ENCODE peak calls at places on chromosomes 11 and 22, in four cellular contexts. Q is left ventricle myocardium inferior, W is fibroblast of lung, D is astrocyte. Z is an unnamed sample.

GRCh38 chr11:26193714-26194373 is 138.1 kb upstream of the ANO3 start:
- DNase-seq in Q (no peak), W (peak), D (no peak), Z (no peak)

GRCh38 chr11:1748467-1749019 is 1.9 kb downstream of the IFITM10 start:
- DNase-seq in D (no peak), Q (no peak), W (no peak), Z (no peak)

GRCh38 chr11:520428-521178 is 13.6 kb upstream of the RNH1 start:
- DNase-seq in Q (no peak), W (no peak), D (no peak), Z (no peak)

GRCh38 chr11:2483426-2483825 is 38.6 kb downstream of the KCNQ1 start:
- DNase-seq in Q (no peak), D (no peak), W (no peak), Z (no peak)

GRCh38 chr22:23203452-23204124 is 23.3 kb downstream of the BCR start:
- DNase-seq in W (no peak), Q (no peak), D (no peak), Z (no peak)

GRCh38 chr11:119055901-119056300 is 1.1 kb downstream of the HYOU1 start:
- DNase-seq in W (peak), Q (no peak), D (no peak), Z (peak)

GRCh38 chr11:85115798-85116197 is 511.3 kb downstream of the DLG2 start:
- DNase-seq in D (peak), Q (no peak), W (no peak), Z (no peak)

GRCh38 chr11:70367071-70367470 is 31.3 kb upstream of the CTTN start:
- DNase-seq in Q (no peak), W (peak), D (peak), Z (no peak)

GRCh38 chr11:16956538-16957153 is 57.6 kb downstream of the PLEKHA7 start:
- DNase-seq in Q (no peak), D (no peak), W (no peak), Z (no peak)

GRCh38 chr11:118609380-118610219 is 2.2 kb downstream of the PHLDB1 start:
- DNase-seq in D (peak), Q (no peak), W (peak), Z (peak)

GRCh38 chr22:50271011-50271394 is 823 bp upstream of the MAPK11 start:
- DNase-seq in Q (no peak), W (no peak), D (no peak), Z (no peak)

GRCh38 chr22:44709881-44710400 is 7.9 kb downstream of the PRR5 start:
- DNase-seq in Q (no peak), W (no peak), D (no peak), Z (no peak)

GRCh38 chr22:44711701-44712100 is 9.7 kb downstream of the PRR5 start:
- DNase-seq in Q (no peak), W (no peak), D (no peak), Z (no peak)

GRCh38 chr22:44711236-44711560 is 9.2 kb downstream of the PRR5 start:
- DNase-seq in Q (no peak), D (no peak), W (no peak), Z (no peak)

GRCh38 chr22:44712156-44712555 is 10.2 kb downstream of the PRR5 start:
- DNase-seq in Q (no peak), D (no peak), W (no peak), Z (no peak)

DNA sequence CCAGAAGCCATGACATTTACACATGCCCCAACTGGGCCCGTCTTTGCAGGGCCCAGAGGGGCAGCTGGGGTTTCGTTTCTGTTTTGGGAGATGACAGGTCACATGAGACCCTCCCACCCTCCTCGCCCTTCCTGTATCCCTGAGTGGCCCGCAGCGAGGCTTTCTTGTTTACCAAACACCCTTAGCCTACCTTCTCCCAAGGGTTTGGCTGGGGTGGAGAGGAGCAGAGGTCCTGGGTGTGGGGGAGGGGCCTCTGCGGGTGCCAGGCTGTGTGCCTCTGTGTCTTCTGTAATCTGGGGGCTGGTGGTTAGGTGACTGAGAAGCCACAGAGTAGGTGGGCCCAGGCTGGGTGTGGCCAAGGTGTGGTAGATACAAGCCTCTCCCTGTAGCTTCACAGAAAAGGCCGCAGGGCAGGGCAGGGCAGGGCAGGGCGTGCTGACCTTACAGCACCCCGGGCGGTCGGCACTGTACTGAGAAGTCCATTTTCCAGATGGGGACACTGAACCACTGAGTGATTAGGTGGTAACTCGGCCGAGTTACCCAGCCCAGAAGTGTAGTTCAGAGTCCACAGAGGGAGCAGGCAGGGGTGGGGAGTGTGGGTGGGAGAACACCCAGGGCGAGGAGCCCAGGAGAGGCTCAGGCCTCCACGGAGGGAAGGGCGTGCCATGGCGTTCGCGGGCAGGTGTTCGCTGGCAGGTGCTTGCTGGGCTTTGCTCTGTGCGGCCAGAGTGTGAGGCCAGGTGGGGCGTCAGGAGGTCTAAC is 8.7 kb downstream of the PRR5 start:
- DNase-seq in Q (no peak), W (no peak), D (no peak), Z (no peak)
- TF ChIP-seq CTCF in Q (no peak), W (no peak), D (no peak), Z (no peak)

GRCh38 chr11:6640985-6641701 is 14.5 kb downstream of the DCHS1 start:
- DNase-seq in D (no peak), W (no peak), Q (no peak), Z (no peak)
- H3K4me3 ChIP-seq in D (no peak), W (no peak), Q (no peak), Z (no peak)

DNA sequence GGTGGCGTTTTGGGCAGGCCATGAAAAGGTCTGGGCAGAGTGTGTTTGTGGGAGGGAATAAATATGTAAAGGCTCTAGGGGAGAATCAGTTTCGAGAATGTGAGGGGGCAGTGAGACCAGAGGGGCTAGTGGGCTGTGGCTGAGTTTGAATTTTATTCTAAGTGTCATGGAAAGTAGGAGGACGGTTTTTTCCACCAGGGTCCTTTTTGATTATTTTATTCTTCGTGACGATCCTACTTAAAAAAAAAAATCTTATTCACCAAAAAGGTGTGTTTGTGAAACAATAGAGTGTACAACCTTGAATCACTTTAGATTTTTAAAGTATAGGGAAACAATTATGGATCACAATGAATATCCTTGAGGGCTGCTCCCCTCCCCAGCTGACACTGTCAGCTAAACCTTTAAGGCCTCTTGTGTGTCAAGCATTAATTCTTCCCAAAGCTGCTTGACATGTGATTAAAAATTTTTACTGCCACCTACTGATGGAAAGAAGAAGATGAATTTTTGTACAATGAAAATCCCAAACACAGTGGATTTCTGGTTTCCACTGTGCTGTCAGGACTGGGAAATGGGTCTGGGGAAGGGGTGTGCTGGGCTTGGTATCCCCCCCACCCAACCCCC is 107.5 kb upstream of the OR4B1 start:
- DNase-seq in D (peak), W (peak), Q (no peak), Z (peak)
- TF ChIP-seq CTCF in D (peak), W (peak), Q (peak), Z (peak)

GRCh38 chr22:37218771-37219411 is 6.6 kb upstream of the SSTR3 start:
- DNase-seq in D (no peak), Q (no peak), W (no peak), Z (no peak)

GRCh38 chr22:37220543-37220968 is 8.3 kb upstream of the SSTR3 start:
- DNase-seq in Q (no peak), D (no peak), W (no peak), Z (peak)

GRCh38 chr22:37215890-37216289 is 3.6 kb upstream of the SSTR3 start:
- DNase-seq in D (no peak), Q (no peak), W (no peak), Z (no peak)

GRCh38 chr22:37219534-37219933 is 7.3 kb upstream of the SSTR3 start:
- DNase-seq in D (no peak), Q (no peak), W (no peak), Z (no peak)

GRCh38 chr22:37218399-37218770 is 6.1 kb upstream of the SSTR3 start:
- DNase-seq in W (no peak), Q (no peak), D (no peak), Z (no peak)
- H3K4me3 ChIP-seq in W (no peak), Q (no peak), D (no peak), Z (no peak)

Z was measured in fibroblast of the aortic adventitia.